ENCODE peak calls at places on chromosomes 7 and 10, in four cellular contexts. J is lower lobe of right lung, C is hippocampal formation, A is GM19239. L is an unnamed sample.
A peak's percentile ranks its signal among the peaks of the same experiment; 100 is the strongest.

GRCh38 chr10:89540550-89540949 is 5.2 kb upstream of the SLC16A12 start:
- DNase-seq in A (no peak), C (no peak), J (no peak), L (no peak)

GRCh38 chr10:104387130-104387888 is 33.7 kb downstream of the CFAP58 start:
- DNase-seq in C (no peak), A (peak; percentile 10), J (no peak), L (no peak)

GRCh38 chr10:76012928-76013327 is 581.5 kb downstream of the LRMDA start:
- DNase-seq in J (no peak), A (no peak), C (no peak), L (no peak)

GRCh38 chr7:70177166-70177565 is 578.9 kb downstream of the AUTS2 start:
- DNase-seq in J (no peak), C (no peak), A (no peak), L (peak; percentile 31)

GRCh38 chr7:34128762-34129161 is 223.4 kb downstream of the BMPER start:
- DNase-seq in A (no peak), C (no peak), J (no peak), L (no peak)

GRCh38 chr10:49083256-49083655 is 32.1 kb downstream of the VSTM4 start:
- DNase-seq in J (no peak), C (peak; percentile 50), A (no peak), L (no peak)

GRCh38 chr7:145909956-145910611 is 206.5 kb upstream of the CNTNAP2 start:
- DNase-seq in C (no peak), J (no peak), A (peak; percentile 2), L (no peak)

GRCh38 chr10:112815238-112816032 is 134.6 kb upstream of the TCF7L2 start:
- DNase-seq in J (no peak), C (no peak), A (no peak), L (no peak)

GRCh38 chr10:53489783-53490182 is 717.2 kb upstream of the MBL2 start:
- DNase-seq in J (no peak), A (no peak), C (no peak), L (no peak)

GRCh38 chr10:121340176-121340850 is 257.9 kb downstream of the FGFR2 start:
- DNase-seq in J (no peak), A (no peak), C (no peak), L (no peak)

GRCh38 chr10:3395487-3395886 is 222.9 kb upstream of the PITRM1 start:
- DNase-seq in C (no peak), A (no peak), J (no peak), L (no peak)

GRCh38 chr7:1065263-1066260 is 21.2 kb downstream of the GPR146 start:
- DNase-seq in A (peak; percentile 100), J (peak; percentile 91), C (peak; percentile 72), L (peak; percentile 96)

GRCh38 chr7:94449151-94449725 is 54.5 kb downstream of the COL1A2 start:
- DNase-seq in J (no peak), A (peak; percentile 2), C (no peak), L (peak; percentile 38)

GRCh38 chr10:22308390-22308789 is 7.8 kb upstream of the COMMD3 start:
- DNase-seq in J (no peak), C (no peak), A (no peak), L (peak; percentile 75)

GRCh38 chr10:112955736-112956421 is 5.8 kb downstream of the TCF7L2 start:
- DNase-seq in A (no peak), J (no peak), C (no peak), L (no peak)

GRCh38 chr10:76881477-76882220 is 756.0 kb downstream of the KCNMA1 start:
- DNase-seq in C (no peak), J (no peak), A (no peak), L (peak; percentile 23)

GRCh38 chr10:119103687-119104652 is at the start of gene DENND10:
- DNase-seq in A (peak; percentile 91), J (peak; percentile 87), C (peak; percentile 88), L (peak; percentile 97)

GRCh38 chr7:153301908-153302307 is 542.4 kb downstream of the ACTR3B start:
- DNase-seq in J (no peak), C (no peak), A (no peak), L (no peak)

GRCh38 chr7:55325371-55325792 is 39.8 kb upstream of the LANCL2 start:
- DNase-seq in J (no peak), A (no peak), C (no peak), L (no peak)

GRCh38 chr10:97867220-97867800 is 17.7 kb downstream of the GOLGA7B start:
- DNase-seq in A (no peak), C (no peak), J (no peak), L (no peak)

GRCh38 chr10:49508249-49508648 is 30.7 kb downstream of the ERCC6 start:
- DNase-seq in C (no peak), J (no peak), A (no peak), L (no peak)